ENCODE peak calls at places on chromosomes 12 and 14, in six cellular contexts. One of them, this sample, is unnamed.

GRCh38 chr12:68451261-68452091 is 119.3 kb upstream of the MDM1 start:
- DNase-seq in neuronal stem cell: no peak
- DNase-seq in stimulated activated CD4-positive, alpha-beta T cell treated with anti-CD3 and anti-CD28 coated beads, Interleukin-4, amount 100 ng/mL, for 24 hours: peak; percentile 57
- DNase-seq in effector CD4-positive, alpha-beta T cell: no peak
- DNase-seq in foreskin fibroblast: peak; percentile 74
- DNase-seq in GM13976: peak; percentile 17
- DNase-seq in this sample: no peak

GRCh38 chr12:66176525-66176924 is 6.7 kb upstream of the TMBIM4 start:
- DNase-seq in neuronal stem cell: no peak
- DNase-seq in stimulated activated CD4-positive, alpha-beta T cell treated with anti-CD3 and anti-CD28 coated beads, Interleukin-4, amount 100 ng/mL, for 24 hours: no peak
- DNase-seq in effector CD4-positive, alpha-beta T cell: no peak
- DNase-seq in foreskin fibroblast: no peak
- DNase-seq in GM13976: no peak
- DNase-seq in this sample: no peak

GRCh38 chr14:59727073-59727661 is 143.4 kb downstream of the RTN1 start:
- DNase-seq in neuronal stem cell: no peak
- DNase-seq in stimulated activated CD4-positive, alpha-beta T cell treated with anti-CD3 and anti-CD28 coated beads, Interleukin-4, amount 100 ng/mL, for 24 hours: no peak
- DNase-seq in effector CD4-positive, alpha-beta T cell: no peak
- DNase-seq in foreskin fibroblast: no peak
- DNase-seq in GM13976: no peak
- DNase-seq in this sample: no peak

GRCh38 chr14:99323603-99324185 is 51.7 kb upstream of the BCL11B start:
- DNase-seq in neuronal stem cell: no peak
- DNase-seq in stimulated activated CD4-positive, alpha-beta T cell treated with anti-CD3 and anti-CD28 coated beads, Interleukin-4, amount 100 ng/mL, for 24 hours: no peak
- DNase-seq in effector CD4-positive, alpha-beta T cell: no peak
- DNase-seq in foreskin fibroblast: no peak
- DNase-seq in GM13976: peak; percentile 21
- DNase-seq in this sample: no peak

GRCh38 chr12:115866909-115867525 is 410.5 kb downstream of the MED13L start:
- DNase-seq in neuronal stem cell: no peak
- DNase-seq in stimulated activated CD4-positive, alpha-beta T cell treated with anti-CD3 and anti-CD28 coated beads, Interleukin-4, amount 100 ng/mL, for 24 hours: no peak
- DNase-seq in effector CD4-positive, alpha-beta T cell: no peak
- DNase-seq in foreskin fibroblast: no peak
- DNase-seq in GM13976: no peak
- DNase-seq in this sample: no peak

GRCh38 chr14:97866664-97867063 is 1069.5 kb downstream of the VRK1 start:
- DNase-seq in neuronal stem cell: no peak
- DNase-seq in stimulated activated CD4-positive, alpha-beta T cell treated with anti-CD3 and anti-CD28 coated beads, Interleukin-4, amount 100 ng/mL, for 24 hours: no peak
- DNase-seq in effector CD4-positive, alpha-beta T cell: no peak
- DNase-seq in foreskin fibroblast: no peak
- DNase-seq in GM13976: no peak
- DNase-seq in this sample: no peak

GRCh38 chr14:88682495-88683114 is 110.1 kb downstream of the EML5 start:
- DNase-seq in neuronal stem cell: no peak
- DNase-seq in stimulated activated CD4-positive, alpha-beta T cell treated with anti-CD3 and anti-CD28 coated beads, Interleukin-4, amount 100 ng/mL, for 24 hours: no peak
- DNase-seq in effector CD4-positive, alpha-beta T cell: no peak
- DNase-seq in foreskin fibroblast: no peak
- DNase-seq in GM13976: no peak
- DNase-seq in this sample: no peak

GRCh38 chr12:13313886-13314285 is 117.4 kb downstream of the EMP1 start:
- DNase-seq in neuronal stem cell: no peak
- DNase-seq in stimulated activated CD4-positive, alpha-beta T cell treated with anti-CD3 and anti-CD28 coated beads, Interleukin-4, amount 100 ng/mL, for 24 hours: no peak
- DNase-seq in effector CD4-positive, alpha-beta T cell: no peak
- DNase-seq in foreskin fibroblast: no peak
- DNase-seq in GM13976: no peak
- DNase-seq in this sample: no peak

GRCh38 chr14:68467425-68467824 is 325.4 kb downstream of the ZFP36L1 start:
- DNase-seq in neuronal stem cell: no peak
- DNase-seq in stimulated activated CD4-positive, alpha-beta T cell treated with anti-CD3 and anti-CD28 coated beads, Interleukin-4, amount 100 ng/mL, for 24 hours: no peak
- DNase-seq in effector CD4-positive, alpha-beta T cell: no peak
- DNase-seq in foreskin fibroblast: no peak
- DNase-seq in GM13976: no peak
- DNase-seq in this sample: no peak

GRCh38 chr12:121033625-121034349 is 5.3 kb downstream of the OASL start:
- DNase-seq in neuronal stem cell: no peak
- DNase-seq in stimulated activated CD4-positive, alpha-beta T cell treated with anti-CD3 and anti-CD28 coated beads, Interleukin-4, amount 100 ng/mL, for 24 hours: peak; percentile 71
- DNase-seq in effector CD4-positive, alpha-beta T cell: peak; percentile 41
- DNase-seq in foreskin fibroblast: peak; percentile 72
- DNase-seq in GM13976: no peak
- DNase-seq in this sample: peak; percentile 34

GRCh38 chr14:55794655-55795583 is 214.9 kb downstream of the KTN1 start:
- DNase-seq in neuronal stem cell: no peak
- DNase-seq in stimulated activated CD4-positive, alpha-beta T cell treated with anti-CD3 and anti-CD28 coated beads, Interleukin-4, amount 100 ng/mL, for 24 hours: no peak
- DNase-seq in effector CD4-positive, alpha-beta T cell: no peak
- DNase-seq in foreskin fibroblast: peak; percentile 61
- DNase-seq in GM13976: no peak
- DNase-seq in this sample: no peak

GRCh38 chr12:116320839-116321238 is 43.3 kb upstream of the MED13L start:
- DNase-seq in neuronal stem cell: no peak
- DNase-seq in stimulated activated CD4-positive, alpha-beta T cell treated with anti-CD3 and anti-CD28 coated beads, Interleukin-4, amount 100 ng/mL, for 24 hours: no peak
- DNase-seq in effector CD4-positive, alpha-beta T cell: no peak
- DNase-seq in foreskin fibroblast: peak; percentile 56
- DNase-seq in GM13976: no peak
- DNase-seq in this sample: no peak

GRCh38 chr14:48331421-48331820 is 656.0 kb upstream of the MDGA2 start:
- DNase-seq in neuronal stem cell: no peak
- DNase-seq in stimulated activated CD4-positive, alpha-beta T cell treated with anti-CD3 and anti-CD28 coated beads, Interleukin-4, amount 100 ng/mL, for 24 hours: no peak
- DNase-seq in effector CD4-positive, alpha-beta T cell: no peak
- DNase-seq in foreskin fibroblast: no peak
- DNase-seq in GM13976: no peak
- DNase-seq in this sample: no peak

GRCh38 chr14:57769863-57770523 is 95.9 kb downstream of the SLC35F4 start:
- DNase-seq in neuronal stem cell: no peak
- DNase-seq in stimulated activated CD4-positive, alpha-beta T cell treated with anti-CD3 and anti-CD28 coated beads, Interleukin-4, amount 100 ng/mL, for 24 hours: no peak
- DNase-seq in effector CD4-positive, alpha-beta T cell: no peak
- DNase-seq in foreskin fibroblast: no peak
- DNase-seq in GM13976: no peak
- DNase-seq in this sample: no peak

GRCh38 chr14:77593501-77593911 is 22.9 kb downstream of the SPTLC2 start:
- DNase-seq in neuronal stem cell: no peak
- DNase-seq in stimulated activated CD4-positive, alpha-beta T cell treated with anti-CD3 and anti-CD28 coated beads, Interleukin-4, amount 100 ng/mL, for 24 hours: no peak
- DNase-seq in effector CD4-positive, alpha-beta T cell: no peak
- DNase-seq in foreskin fibroblast: peak; percentile 51
- DNase-seq in GM13976: peak; percentile 48
- DNase-seq in this sample: no peak

GRCh38 chr12:12714276-12715001 is 2.7 kb upstream of the CDKN1B start:
- DNase-seq in neuronal stem cell: no peak
- DNase-seq in stimulated activated CD4-positive, alpha-beta T cell treated with anti-CD3 and anti-CD28 coated beads, Interleukin-4, amount 100 ng/mL, for 24 hours: peak; percentile 54
- DNase-seq in effector CD4-positive, alpha-beta T cell: peak; percentile 45
- DNase-seq in foreskin fibroblast: peak; percentile 51
- DNase-seq in GM13976: no peak
- DNase-seq in this sample: peak; percentile 55

GRCh38 chr14:71119075-71119474 is 211.8 kb downstream of the PCNX1 start:
- DNase-seq in neuronal stem cell: no peak
- DNase-seq in stimulated activated CD4-positive, alpha-beta T cell treated with anti-CD3 and anti-CD28 coated beads, Interleukin-4, amount 100 ng/mL, for 24 hours: no peak
- DNase-seq in effector CD4-positive, alpha-beta T cell: no peak
- DNase-seq in foreskin fibroblast: peak; percentile 45
- DNase-seq in GM13976: no peak
- DNase-seq in this sample: no peak

GRCh38 chr12:64744422-64745258 is 14.6 kb downstream of the GNS start:
- DNase-seq in neuronal stem cell: no peak
- DNase-seq in stimulated activated CD4-positive, alpha-beta T cell treated with anti-CD3 and anti-CD28 coated beads, Interleukin-4, amount 100 ng/mL, for 24 hours: no peak
- DNase-seq in effector CD4-positive, alpha-beta T cell: no peak
- DNase-seq in foreskin fibroblast: peak; percentile 35
- DNase-seq in GM13976: no peak
- DNase-seq in this sample: no peak

GRCh38 chr14:58749066-58749669 is 111.4 kb downstream of the DACT1 start:
- DNase-seq in neuronal stem cell: no peak
- DNase-seq in stimulated activated CD4-positive, alpha-beta T cell treated with anti-CD3 and anti-CD28 coated beads, Interleukin-4, amount 100 ng/mL, for 24 hours: no peak
- DNase-seq in effector CD4-positive, alpha-beta T cell: no peak
- DNase-seq in foreskin fibroblast: peak; percentile 88
- DNase-seq in GM13976: peak; percentile 62
- DNase-seq in this sample: no peak

GRCh38 chr12:121241203-121241970 is 31.5 kb downstream of the P2RX4 start:
- DNase-seq in neuronal stem cell: no peak
- DNase-seq in stimulated activated CD4-positive, alpha-beta T cell treated with anti-CD3 and anti-CD28 coated beads, Interleukin-4, amount 100 ng/mL, for 24 hours: no peak
- DNase-seq in effector CD4-positive, alpha-beta T cell: no peak
- DNase-seq in foreskin fibroblast: peak; percentile 41
- DNase-seq in GM13976: peak; percentile 38
- DNase-seq in this sample: no peak

This sample was measured in activated CD4-positive, alpha-beta T cell treated with anti-CD3 and anti-CD28 coated beads, Interleukin-2, amount 50 U/mL, for 1 hour.